ENCODE peak calls at places on chromosomes 6 and 20, in nine cellular contexts. N is lung; I is Karpas-422; M is fibroblast of pulmonary artery; K is HL-60; T is CD8-positive, alpha-beta memory T cell; L is heart right ventricle; Y is AG10803; R is ovary. A is an unnamed sample.

GRCh38 chr20:60851826-60852704 is 400.0 kb upstream of the CDH4 start:
- DNase-seq in N (no peak), Y (no peak), T (no peak), L (no peak), I (peak; percentile 73), R (no peak), M (no peak), K (no peak), A (peak; percentile 38)

GRCh38 chr6:14799928-14800327 is 445.9 kb upstream of the JARID2 start:
- DNase-seq in Y (peak; percentile 84), N (peak; percentile 56), K (peak; percentile 62), R (peak; percentile 75), L (peak; percentile 55), M (peak; percentile 93), T (peak; percentile 2), I (peak; percentile 68), A (peak; percentile 77)

GRCh38 chr6:68774843-68775242 is 139.8 kb downstream of the ADGRB3 start:
- DNase-seq in N (no peak), M (no peak), T (no peak), I (no peak), L (no peak), K (no peak), R (no peak), Y (no peak), A (no peak)

GRCh38 chr6:2360126-2360525 is 114.7 kb upstream of the GMDS start:
- DNase-seq in N (no peak), Y (no peak), R (no peak), M (no peak), K (no peak), T (no peak), I (no peak), L (no peak), A (no peak)

GRCh38 chr6:118394106-118394505 is 154.0 kb upstream of the PLN start:
- DNase-seq in L (no peak), M (no peak), T (no peak), R (no peak), K (no peak), I (no peak), N (no peak), Y (no peak), A (no peak)

GRCh38 chr20:57647933-57648785 is 27.9 kb upstream of the ZBP1 start:
- DNase-seq in I (no peak), R (peak; percentile 11), M (no peak), N (no peak), T (no peak), Y (no peak), K (no peak), L (no peak), A (no peak)

GRCh38 chr6:81383472-81383871 is 369.0 kb downstream of the TENT5A start:
- DNase-seq in Y (no peak), R (no peak), T (no peak), L (no peak), K (no peak), M (no peak), N (no peak), I (no peak), A (peak; percentile 8)

GRCh38 chr6:52801188-52801841 is 2.3 kb downstream of the GSTA1 start:
- DNase-seq in Y (no peak), T (no peak), K (no peak), M (no peak), N (no peak), L (no peak), I (no peak), R (no peak), A (no peak)

GRCh38 chr6:168469198-168469943 is 28.4 kb downstream of the SMOC2 start:
- DNase-seq in M (peak; percentile 1), T (no peak), K (no peak), R (no peak), N (no peak), Y (no peak), L (peak; percentile 74), I (no peak), A (no peak)

GRCh38 chr6:27136978-27137814 is 110.3 kb upstream of the PRSS16 start:
- DNase-seq in Y (no peak), T (no peak), L (no peak), I (no peak), R (no peak), K (peak; percentile 26), M (no peak), N (no peak), A (no peak)

GRCh38 chr6:27132532-27133280 is 114.8 kb upstream of the PRSS16 start:
- DNase-seq in K (peak; percentile 97), M (peak; percentile 100), I (peak; percentile 99), N (peak; percentile 86), T (peak; percentile 87), L (peak; percentile 72), Y (peak; percentile 100), R (peak; percentile 71), A (peak; percentile 100)

GRCh38 chr6:27136077-27136644 is 111.3 kb upstream of the PRSS16 start:
- DNase-seq in R (no peak), K (no peak), I (no peak), Y (no peak), N (no peak), T (no peak), L (no peak), M (no peak), A (no peak)

GRCh38 chr6:27133281-27134227 is 113.9 kb upstream of the PRSS16 start:
- DNase-seq in N (no peak), T (peak; percentile 52), M (peak; percentile 75), Y (peak; percentile 63), R (no peak), I (peak; percentile 94), K (peak; percentile 87), L (peak; percentile 64), A (peak; percentile 67)

DNA sequence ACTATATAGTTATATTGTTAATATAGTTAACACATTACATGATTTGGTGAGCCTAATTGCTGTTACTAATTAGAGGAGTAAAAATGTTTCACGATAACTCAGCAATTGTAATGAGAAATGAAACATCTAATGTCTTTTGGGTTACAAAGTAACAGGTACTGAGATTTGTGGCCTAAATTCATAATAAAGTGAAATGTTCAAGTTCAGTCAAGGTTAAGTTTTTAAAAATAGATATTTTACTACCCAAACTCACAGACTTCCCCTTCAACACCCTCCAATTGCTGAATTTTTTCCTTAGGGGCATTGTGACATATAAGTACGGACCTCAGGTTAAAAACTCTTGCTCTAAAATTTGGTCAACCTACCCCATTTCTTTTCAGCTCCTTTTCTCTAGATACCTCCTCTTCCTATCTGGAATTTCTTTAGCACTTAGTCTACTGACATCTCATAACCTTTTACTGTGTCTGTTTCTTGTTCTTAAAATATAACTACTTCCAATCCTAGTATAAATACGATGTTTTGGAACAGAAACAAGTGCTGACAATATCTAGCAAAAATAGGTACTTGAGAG is 112.3 kb upstream of the PRSS16 start:
- DNase-seq in M (no peak), N (no peak), I (no peak), K (no peak), L (no peak), R (no peak), Y (no peak), T (no peak), A (no peak)
- H3K4me3 ChIP-seq in M (no peak overlapping the region), N (no peak overlapping the region), I (no peak overlapping the region), K (no peak overlapping the region), L (no peak overlapping the region), R (no peak overlapping the region), Y (no peak overlapping the region), T (no peak overlapping the region), A (no peak overlapping the region)

GRCh38 chr6:44072452-44072958 is 54.7 kb downstream of the MRPL14 start:
- DNase-seq in T (no peak), M (no peak), I (no peak), Y (no peak), K (no peak), R (no peak), N (no peak), L (no peak), A (no peak)
- H3K4me3 ChIP-seq in T (peak overlapping the region; percentile 63), M (peak overlapping the region; percentile 53), I (peak overlapping the region; percentile 80), Y (no peak overlapping the region), K (no peak overlapping the region), R (no peak overlapping the region), N (no peak overlapping the region), L (peak overlapping the region; percentile 56), A (peak overlapping the region; percentile 61)

GRCh38 chr20:33736962-33737361 is 5.2 kb downstream of the ZNF341 start:
- DNase-seq in N (no peak), K (no peak), I (no peak), R (no peak), T (no peak), L (no peak), M (no peak), Y (no peak), A (no peak)

GRCh38 chr20:33732166-33732970 is 572 bp downstream of the ZNF341 start:
- DNase-seq in I (peak; percentile 96), K (peak; percentile 91), L (peak; percentile 91), M (no peak), Y (peak; percentile 85), T (peak; percentile 81), R (no peak), N (peak; percentile 91), A (peak; percentile 59)

GRCh38 chr20:33730946-33731692 is 677 bp upstream of the ZNF341 start:
- DNase-seq in R (peak; percentile 42), N (no peak), M (no peak), I (no peak), T (no peak), L (no peak), K (peak; percentile 4), Y (no peak), A (no peak)

GRCh38 chr20:33731693-33732165 is at the start of gene ZNF341:
- DNase-seq in N (peak; percentile 89), T (peak; percentile 82), K (peak; percentile 91), M (peak; percentile 84), L (peak; percentile 91), R (peak; percentile 96), I (peak; percentile 96), Y (no peak), A (peak; percentile 74)

DNA sequence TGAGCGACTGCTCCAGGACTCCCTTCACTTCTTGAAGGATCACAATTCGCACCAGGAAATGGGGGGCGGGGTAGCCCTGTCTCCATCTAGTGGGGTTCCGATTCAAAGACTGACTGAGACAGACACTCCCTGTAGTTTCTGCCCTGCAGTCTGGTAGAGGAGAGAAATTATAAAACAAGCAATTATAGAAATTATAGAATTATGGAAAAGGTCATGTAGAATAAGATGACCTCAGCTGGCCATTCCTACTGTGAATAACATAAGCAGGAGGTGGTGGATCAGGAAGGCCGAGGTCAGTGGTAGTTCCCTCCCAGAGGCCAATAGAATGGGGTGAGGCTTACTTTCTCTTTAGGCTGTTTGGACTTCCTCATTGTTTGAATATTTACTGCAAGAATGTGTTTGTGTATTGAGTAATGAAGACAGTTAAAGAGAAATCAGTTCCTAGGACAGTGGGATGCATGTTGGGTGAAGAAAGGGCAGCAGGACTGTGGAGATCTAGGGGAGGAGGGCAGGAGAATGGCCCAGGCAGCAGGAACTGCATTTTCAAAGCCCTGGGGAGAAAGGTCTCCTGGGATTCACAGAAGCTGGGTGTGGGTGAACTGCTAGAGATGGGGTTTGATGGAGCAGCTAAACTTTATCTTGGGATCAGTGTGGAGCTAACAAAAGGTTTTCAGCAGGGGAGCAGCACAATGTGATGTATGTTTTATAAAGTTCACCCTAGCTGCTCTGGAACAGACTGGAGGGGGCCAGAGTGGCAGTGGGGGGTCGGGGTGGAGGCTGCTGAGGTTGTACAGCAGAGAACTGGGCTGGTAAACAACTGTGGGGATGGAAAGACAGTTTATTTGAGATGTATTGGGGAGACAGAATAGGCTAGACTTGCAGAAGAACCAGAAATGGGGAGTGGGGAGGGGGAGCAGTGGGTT is 2.1 kb downstream of the ZNF341 start:
- DNase-seq in K (peak; percentile 66), M (peak; percentile 76), I (peak; percentile 88), T (no peak), N (peak; percentile 50), R (no peak), Y (peak; percentile 91), L (no peak), A (no peak)
- H3K4me3 ChIP-seq in K (no peak overlapping the region), M (no peak overlapping the region), I (peak overlapping the region; percentile 42), T (no peak overlapping the region), N (no peak overlapping the region), R (no peak overlapping the region), Y (peak overlapping the region; percentile 28), L (no peak overlapping the region), A (no peak overlapping the region)

GRCh38 chr6:138972226-138972665 is 15.8 kb downstream of the REPS1 start:
- DNase-seq in I (no peak), N (no peak), T (no peak), M (peak; percentile 33), K (no peak), Y (no peak), R (no peak), L (no peak), A (no peak)
- H3K4me3 ChIP-seq in I (no peak overlapping the region), N (no peak overlapping the region), T (no peak overlapping the region), M (peak overlapping the region; percentile 13), K (no peak overlapping the region), Y (no peak overlapping the region), R (no peak overlapping the region), L (no peak overlapping the region), A (no peak overlapping the region)